ENCODE peak calls at places on chromosomes 4 and X, in nine cellular contexts. S is pancreas, M is fibroblast of villous mesenchyme, C is kidney epithelial cell, G is HCT116, U is OCI-LY7, I is adrenal gland, R is hepatocyte, Z is cardiac muscle cell. P is an unnamed sample.

GRCh38 chr4:85929926-85930325 is 429.9 kb downstream of the MAPK10 start:
- DNase-seq in G (no peak), U (no peak), M (no peak), C (peak), Z (peak), S (peak), I (no peak), R (peak), P (no peak)

GRCh38 chr4:15100380-15100779 is 98.1 kb downstream of the CPEB2 start:
- DNase-seq in U (no peak), M (no peak), C (no peak), S (no peak), R (no peak), I (no peak), Z (no peak), G (no peak), P (no peak)

GRCh38 chr4:39699676-39700409 is 1.9 kb downstream of the UBE2K start:
- DNase-seq in C (no peak), M (peak), Z (no peak), U (peak), S (no peak), G (no peak), I (no peak), R (no peak), P (peak)

GRCh38 chr4:113587640-113588275 is 173.8 kb downstream of the CAMK2D start:
- DNase-seq in U (no peak), S (no peak), Z (no peak), R (no peak), I (no peak), C (no peak), M (no peak), G (no peak), P (no peak)

GRCh38 chrX:146173742-146174141 is 356.1 kb downstream of the SLITRK2 start:
- DNase-seq in M (no peak), S (no peak), I (no peak), G (no peak), U (no peak), C (no peak), Z (no peak), R (no peak), P (no peak)

GRCh38 chr4:15479089-15479912 is 9.6 kb downstream of the CC2D2A start:
- DNase-seq in I (peak), C (peak), M (peak), S (peak), Z (peak), G (peak), U (peak), R (peak), P (peak)

GRCh38 chrX:12954981-12955380 is 19.9 kb upstream of the TMSB4X start:
- DNase-seq in U (peak), Z (no peak), S (no peak), C (no peak), M (no peak), I (no peak), G (no peak), R (no peak), P (no peak)

GRCh38 chrX:69232945-69233344 is 67.7 kb upstream of the PJA1 start:
- DNase-seq in C (no peak), G (no peak), Z (no peak), R (no peak), I (no peak), U (no peak), S (no peak), M (no peak), P (no peak)

GRCh38 chr4:99013402-99013843 is 17.9 kb downstream of the METAP1 start:
- DNase-seq in C (no peak), R (no peak), S (no peak), U (no peak), Z (peak), G (no peak), I (no peak), M (peak), P (peak)

GRCh38 chr4:13344216-13344615 is 139.9 kb downstream of the RAB28 start:
- DNase-seq in C (no peak), R (no peak), U (no peak), S (no peak), G (no peak), I (no peak), M (no peak), Z (no peak), P (no peak)

GRCh38 chr4:82213485-82214162 is 160.2 kb downstream of the HNRNPD start:
- DNase-seq in G (no peak), I (no peak), R (no peak), M (no peak), Z (no peak), U (no peak), C (no peak), S (no peak), P (no peak)

GRCh38 chr4:172809998-172810397 is 358.6 kb upstream of the GALNT7 start:
- DNase-seq in M (no peak), C (no peak), S (no peak), I (no peak), G (no peak), U (no peak), Z (no peak), R (no peak), P (no peak)

GRCh38 chr4:31613946-31614623 is 893.9 kb downstream of the PCDH7 start:
- DNase-seq in G (no peak), Z (no peak), S (no peak), R (no peak), M (no peak), U (no peak), I (no peak), C (peak), P (no peak)

GRCh38 chr4:39976945-39977488 is 694 bp downstream of the PDS5A start:
- DNase-seq in C (no peak), I (peak), G (no peak), M (peak), R (peak), S (peak), Z (peak), U (no peak), P (peak)

GRCh38 chr4:186392017-186392416 is 126.0 kb downstream of the F11 start:
- DNase-seq in R (no peak), Z (no peak), C (no peak), G (no peak), U (no peak), I (no peak), M (no peak), S (no peak), P (no peak)

GRCh38 chr4:139278956-139279722 is 886 bp downstream of the MGARP start:
- DNase-seq in U (no peak), R (no peak), S (no peak), I (no peak), Z (no peak), M (peak), G (no peak), C (no peak), P (no peak)

GRCh38 chrX:10628906-10629305 is 8.5 kb upstream of the MID1 start:
- DNase-seq in U (no peak), S (no peak), M (no peak), I (no peak), G (peak), Z (no peak), C (no peak), R (no peak), P (no peak)

GRCh38 chrX:23756165-23756564 is 13.1 kb upstream of the ACOT9 start:
- DNase-seq in I (peak), S (peak), U (peak), R (peak), C (no peak), Z (peak), G (no peak), M (peak), P (peak)

GRCh38 chr4:71126719-71127118 is 133.3 kb downstream of the DCK start:
- DNase-seq in C (peak), U (no peak), Z (no peak), G (peak), I (no peak), S (no peak), M (peak), R (peak), P (peak)

GRCh38 chr4:61320154-61320553 is 120.0 kb downstream of the ADGRL3 start:
- DNase-seq in M (no peak), Z (no peak), U (no peak), C (no peak), G (no peak), R (no peak), I (no peak), S (no peak), P (peak)

GRCh38 chrX:65576160-65576559 is 41.6 kb upstream of the LAS1L start:
- DNase-seq in U (no peak), R (no peak), Z (no peak), S (no peak), I (no peak), C (no peak), M (no peak), G (no peak), P (no peak)

GRCh38 chr4:105126311-105127153 is 20.1 kb upstream of the TET2 start:
- DNase-seq in C (no peak), R (no peak), G (no peak), U (no peak), M (peak), Z (no peak), S (no peak), I (no peak), P (peak)

GRCh38 chr4:132992686-132993085 is 156.4 kb upstream of the PCDH10 start:
- DNase-seq in I (no peak), M (no peak), S (no peak), G (no peak), Z (no peak), C (no peak), U (no peak), R (no peak), P (no peak)

GRCh38 chr4:56906534-56906933 is 1.2 kb upstream of the REST start:
- DNase-seq in S (no peak), G (no peak), U (no peak), C (no peak), R (no peak), Z (no peak), M (no peak), I (no peak), P (no peak)
- H3K4me3 ChIP-seq in S (no peak), G (no peak), U (no peak), C (no peak), R (no peak), Z (no peak), M (no peak), I (no peak), P (no peak)

GRCh38 chr4:94746746-94747145 is 11.0 kb upstream of the BMPR1B start:
- DNase-seq in S (no peak), C (no peak), M (no peak), Z (no peak), G (no peak), I (no peak), U (no peak), R (no peak), P (no peak)
- TF ChIP-seq CTCF in S (no peak), C (no peak), M (peak), Z (no peak), G (peak), I (no peak), U (no peak), R (no peak), P (peak)

GRCh38 chr4:3845744-3846429 is 79.7 kb downstream of the ADRA2C start:
- DNase-seq in Z (no peak), R (no peak), M (no peak), I (no peak), S (no peak), U (no peak), G (no peak), C (no peak), P (no peak)
- H3K4me3 ChIP-seq in Z (no peak), R (no peak), M (no peak), I (no peak), S (no peak), U (no peak), G (no peak), C (no peak), P (no peak)

GRCh38 chr4:163003979-163004378 is 162.7 kb downstream of the NAF1 start:
- DNase-seq in R (no peak), M (no peak), G (no peak), C (no peak), S (no peak), U (no peak), I (no peak), Z (no peak), P (no peak)
- TF ChIP-seq CTCF in R (no peak), M (no peak), G (no peak), C (no peak), S (no peak), U (no peak), I (no peak), Z (no peak), P (no peak)

DNA sequence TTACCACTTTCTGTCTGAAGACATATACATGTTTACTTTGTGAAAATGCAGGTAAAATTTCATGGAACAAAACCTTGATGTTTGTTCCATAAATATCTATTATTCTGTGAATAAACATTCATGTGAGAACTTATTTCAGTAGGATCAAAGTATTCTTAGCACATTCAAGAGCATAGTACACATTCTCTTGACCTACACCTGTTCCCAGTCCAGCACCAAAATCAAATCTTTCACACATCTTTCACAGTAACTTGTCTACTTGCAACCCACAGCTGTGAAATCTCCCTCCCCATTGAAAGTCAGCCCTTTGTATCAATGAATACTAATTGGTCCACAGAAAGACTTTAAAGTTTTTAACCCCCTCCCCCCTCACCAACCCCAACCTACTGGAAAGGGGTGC is 283.2 kb downstream of the GPC3 start:
- DNase-seq in C (no peak), R (no peak), U (no peak), M (no peak), I (no peak), G (no peak), Z (no peak), S (no peak), P (no peak)
- H3K4me3 ChIP-seq in C (no peak), R (no peak), U (no peak), M (no peak), I (no peak), G (no peak), Z (no peak), S (no peak), P (no peak)

DNA sequence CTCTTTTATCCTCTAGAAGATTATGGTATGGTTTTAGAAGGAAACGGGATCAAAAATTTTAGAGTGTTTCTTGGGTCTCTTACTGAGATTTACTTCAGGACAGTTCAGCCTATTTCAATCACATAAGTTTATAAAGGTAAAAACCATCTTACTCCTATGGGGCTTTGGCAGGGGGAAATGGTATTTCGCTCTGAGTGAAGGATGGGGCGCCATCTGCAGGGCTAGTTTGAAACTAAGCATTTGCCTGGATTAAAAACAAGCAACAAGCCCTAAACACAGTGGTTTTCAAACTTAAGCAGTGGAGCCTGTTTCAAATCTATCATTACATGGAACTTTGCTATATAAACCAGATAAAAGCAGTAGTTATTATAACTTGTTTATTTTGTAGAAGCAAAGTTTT is 361.5 kb upstream of the FMR1 start:
- DNase-seq in M (no peak), Z (peak), S (peak), R (peak), G (no peak), U (peak), C (no peak), I (peak), P (no peak)
- TF ChIP-seq CTCF in M (no peak), Z (no peak), S (peak), R (peak), G (no peak), U (peak), C (peak), I (peak), P (no peak)

GRCh38 chr4:158771776-158772175 is 3.0 kb downstream of the FNIP2 start:
- DNase-seq in G (no peak), C (no peak), S (no peak), U (no peak), R (no peak), I (no peak), M (no peak), Z (no peak), P (no peak)
- H3K4me3 ChIP-seq in G (no peak), C (no peak), S (no peak), U (no peak), R (no peak), I (no peak), M (no peak), Z (peak), P (no peak)

DNA sequence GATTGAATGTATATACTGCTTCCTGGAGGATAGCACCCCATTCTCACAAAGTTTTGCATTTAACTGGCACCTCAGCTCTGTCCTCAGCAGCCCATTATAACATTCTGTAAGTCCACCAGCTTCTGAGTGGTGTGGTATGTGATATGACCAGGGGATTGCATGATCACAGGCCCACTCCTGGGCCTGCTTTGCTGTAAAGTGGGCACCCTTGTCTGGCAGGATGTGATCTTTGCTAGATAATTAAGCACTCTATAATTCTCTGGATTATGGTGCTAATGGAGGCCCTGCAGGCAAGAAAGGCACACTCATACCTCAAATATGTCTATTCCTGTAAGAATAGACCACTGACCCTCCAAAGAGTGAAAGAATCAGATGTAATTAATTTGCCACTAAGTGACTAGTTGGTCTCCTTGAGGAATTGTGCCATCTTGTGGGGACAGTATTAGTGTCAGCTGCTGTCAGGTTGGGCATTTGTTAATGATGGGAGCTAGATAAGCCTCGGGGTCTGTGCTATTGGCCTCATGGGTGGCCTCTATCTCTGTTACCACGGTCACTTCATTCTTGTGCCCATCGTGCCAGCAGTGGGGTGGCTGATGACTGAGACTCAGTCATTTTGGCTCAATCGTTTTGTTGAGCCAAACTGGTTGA is 2.2 kb upstream of the CFI start:
- DNase-seq in R (peak), U (peak), M (peak), S (no peak), Z (peak), C (no peak), I (no peak), G (peak), P (peak)
- TF ChIP-seq CTCF in R (peak), U (peak), M (peak), S (peak), Z (peak), C (peak), I (peak), G (peak), P (peak)

DNA sequence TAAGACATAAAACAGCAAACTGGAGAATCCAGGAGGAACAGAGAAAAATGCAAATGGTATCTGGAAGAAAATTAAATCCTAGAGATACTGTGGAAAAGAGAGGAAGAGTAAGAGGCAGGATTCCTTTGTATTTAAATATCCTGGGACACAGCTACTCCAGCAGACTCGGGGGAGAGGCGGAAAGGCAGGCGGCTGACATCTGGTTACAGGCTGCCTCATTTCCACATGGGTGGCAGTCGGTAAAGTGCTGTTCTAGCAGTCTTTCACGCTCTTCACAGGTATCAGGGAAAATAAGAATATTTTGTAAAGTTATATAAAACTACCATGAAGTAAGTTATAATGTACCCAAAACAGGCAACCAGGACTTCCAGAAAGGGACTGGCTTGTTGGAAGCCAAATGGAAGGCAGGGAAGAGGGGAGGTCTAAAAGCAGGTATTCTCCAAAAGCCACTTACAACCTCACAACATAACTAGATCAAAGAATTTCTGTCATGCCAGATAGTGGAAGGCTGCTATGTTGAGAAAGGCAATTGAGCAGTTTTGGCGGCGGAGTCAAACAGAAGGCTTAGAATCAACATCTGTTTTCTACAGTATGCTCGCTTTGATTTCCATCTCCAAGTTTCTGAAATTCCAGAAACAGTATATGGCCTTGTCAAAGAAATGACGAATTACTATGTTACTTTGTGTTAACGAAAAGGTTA is 1.3 kb upstream of the TIGD2 start:
- DNase-seq in R (no peak), U (no peak), I (no peak), C (no peak), S (peak), M (no peak), Z (peak), G (no peak), P (no peak)
- H3K4me3 ChIP-seq in R (peak), U (no peak), I (peak), C (peak), S (peak), M (peak), Z (peak), G (no peak), P (no peak)

P was measured in cardiac fibroblast.